ENCODE peak calls at places on chromosome 4, in five cellular contexts. Y, V, I, S and B are unnamed samples.

GRCh38 chr4:136737066-136737465 is 795.2 kb downstream of the PCDH18 start:
- DNase-seq in Y (no peak), V (no peak), I (no peak), S (no peak), B (no peak)

GRCh38 chr4:169305651-169306050 is 34.9 kb upstream of the SH3RF1 start:
- DNase-seq in Y (no peak), V (no peak), I (no peak), S (no peak), B (no peak)

GRCh38 chr4:41437264-41437566 is 100.7 kb upstream of the LIMCH1 start:
- DNase-seq in Y (no peak), V (no peak), I (no peak), S (no peak), B (no peak)

GRCh38 chr4:2741626-2742025 is 14.5 kb downstream of the TNIP2 start:
- DNase-seq in Y (no peak), V (no peak), I (no peak), S (no peak), B (no peak)

GRCh38 chr4:95556460-95556859 is 7.7 kb upstream of the UNC5C start:
- DNase-seq in Y (no peak), V (no peak), I (no peak), S (no peak), B (no peak)

GRCh38 chr4:170887396-170887795 is 797.6 kb upstream of the AADAT start:
- DNase-seq in Y (no peak), V (no peak), I (no peak), S (no peak), B (no peak)

GRCh38 chr4:183823394-183823793 is 81.7 kb upstream of the STOX2 start:
- DNase-seq in Y (no peak), V (no peak), I (no peak), S (no peak), B (no peak)

GRCh38 chr4:73446336-73446938 is 10.4 kb downstream of the AFP start:
- DNase-seq in Y (peak; percentile 66), V (peak; percentile 28), I (no peak), S (peak; percentile 19), B (no peak)

GRCh38 chr4:79237836-79238235 is 88.0 kb downstream of the NAA11 start:
- DNase-seq in Y (no peak), V (no peak), I (no peak), S (no peak), B (no peak)

GRCh38 chr4:168522829-168523228 is 26.0 kb downstream of the PALLD start:
- DNase-seq in Y (no peak), V (no peak), I (no peak), S (no peak), B (no peak)

GRCh38 chr4:33067221-33067620 is 2347.1 kb downstream of the PCDH7 start:
- DNase-seq in Y (no peak), V (no peak), I (no peak), S (no peak), B (no peak)

GRCh38 chr4:148515248-148515647 is 73.0 kb upstream of the NR3C2 start:
- DNase-seq in Y (no peak), V (no peak), I (no peak), S (no peak), B (no peak)

GRCh38 chr4:10582059-10582686 is 102.4 kb downstream of the CLNK start:
- DNase-seq in Y (peak; percentile 23), V (no peak), I (no peak), S (no peak), B (no peak)

GRCh38 chr4:7395635-7396034 is 39.1 kb downstream of the PSAPL1 start:
- DNase-seq in Y (no peak), V (no peak), I (no peak), S (no peak), B (no peak)

GRCh38 chr4:39043697-39044363 is 11.6 kb upstream of the TMEM156 start:
- DNase-seq in Y (no peak), V (no peak), I (no peak), S (no peak), B (peak; percentile 58)

GRCh38 chr4:169756971-169757574 is 671 bp downstream of the HPF1 start:
- DNase-seq in Y (no peak), V (no peak), I (no peak), S (no peak), B (no peak)

GRCh38 chr4:23747131-23747752 is 142.6 kb downstream of the PPARGC1A start:
- DNase-seq in Y (no peak), V (no peak), I (no peak), S (no peak), B (no peak)

GRCh38 chr4:20248155-20248558 is 3.5 kb upstream of the SLIT2 start:
- DNase-seq in Y (peak; percentile 70), V (no peak), I (no peak), S (peak; percentile 74), B (no peak)

GRCh38 chr4:158810487-158811215 is 41.8 kb downstream of the FNIP2 start:
- DNase-seq in Y (no peak), V (no peak), I (no peak), S (peak; percentile 75), B (no peak)

GRCh38 chr4:8268211-8268610 is 1.3 kb upstream of the HTRA3 start:
- DNase-seq in Y (no peak), V (no peak), I (no peak), S (no peak), B (no peak)

GRCh38 chr4:75675004-75675531 is 1.9 kb upstream of the G3BP2 start:
- DNase-seq in Y (no peak), V (no peak), I (no peak), S (no peak), B (no peak)

GRCh38 chr4:101969965-101970364 is 179.4 kb downstream of the BANK1 start:
- DNase-seq in Y (no peak), V (no peak), I (no peak), S (no peak), B (no peak)

GRCh38 chr4:168019921-168020320 is 72.4 kb upstream of the ANXA10 start:
- DNase-seq in Y (no peak), V (no peak), I (no peak), S (no peak), B (no peak)

GRCh38 chr4:152536545-152537182 is 772 bp upstream of the FBXW7 start:
- DNase-seq in Y (peak; percentile 43), V (no peak), I (no peak), S (no peak), B (peak; percentile 81)

GRCh38 chr4:62517721-62518120 is 1317.6 kb downstream of the ADGRL3 start:
- DNase-seq in Y (no peak), V (no peak), I (no peak), S (no peak), B (no peak)

GRCh38 chr4:141711211-141711610 is 74.8 kb downstream of the IL15 start:
- DNase-seq in Y (no peak), V (no peak), I (no peak), S (no peak), B (no peak)

GRCh38 chr4:108483077-108483476 is 137.3 kb upstream of the RPL34 start:
- DNase-seq in Y (no peak), V (no peak), I (no peak), S (no peak), B (no peak)